ENCODE peak calls at places on chromosomes 2 and 18, in four cellular contexts. C is epithelial cell of proximal tubule, H is psoas muscle, E is heart left ventricle. V is an unnamed sample.

GRCh38 chr2:111032721-111033532 is 87.8 kb upstream of the BCL2L11 start:
- DNase-seq in C (peak), H (no peak), E (no peak), V (peak)

GRCh38 chr2:85846411-85846810 is 42.4 kb downstream of the ST3GAL5 start:
- DNase-seq in C (no peak), H (no peak), E (no peak), V (no peak)

GRCh38 chr2:241635756-241636155 is 1.2 kb downstream of the THAP4 start:
- DNase-seq in C (no peak), H (no peak), E (no peak), V (no peak)

GRCh38 chr2:45412754-45413379 is 198.2 kb downstream of the SRBD1 start:
- DNase-seq in C (no peak), H (no peak), E (no peak), V (no peak)

GRCh38 chr2:227703280-227703732 is 14.5 kb downstream of the SLC19A3 start:
- DNase-seq in C (peak), H (no peak), E (no peak), V (no peak)

GRCh38 chr2:202944403-202944802 is 32.3 kb downstream of the CARF start:
- DNase-seq in C (no peak), H (no peak), E (no peak), V (no peak)

GRCh38 chr2:11892041-11892440 is 145.6 kb downstream of the LPIN1 start:
- DNase-seq in C (no peak), H (no peak), E (no peak), V (no peak)

GRCh38 chr2:237258146-237258545 is 155.8 kb downstream of the COL6A3 start:
- DNase-seq in C (no peak), H (no peak), E (no peak), V (no peak)

GRCh38 chr18:54277899-54278298 is 8.6 kb downstream of the POLI start:
- DNase-seq in C (no peak), H (no peak), E (no peak), V (no peak)

GRCh38 chr18:45277870-45278269 is 337.4 kb upstream of the SLC14A2 start:
- DNase-seq in C (no peak), H (no peak), E (no peak), V (no peak)

GRCh38 chr2:226963528-226963927 is 127.7 kb downstream of the RHBDD1 start:
- DNase-seq in C (peak), H (no peak), E (no peak), V (no peak)

GRCh38 chr2:159066541-159067156 is 98.2 kb downstream of the TANC1 start:
- DNase-seq in C (no peak), H (no peak), E (no peak), V (no peak)

GRCh38 chr18:52339891-52340371 is at the start of gene DCC:
- DNase-seq in C (no peak), H (no peak), E (peak), V (no peak)

GRCh38 chr2:217360781-217361485 is 501.1 kb upstream of the TNP1 start:
- DNase-seq in C (no peak), H (peak), E (peak), V (peak)

GRCh38 chr18:78701753-78702409 is 277.7 kb upstream of the SALL3 start:
- DNase-seq in C (no peak), H (no peak), E (no peak), V (no peak)

GRCh38 chr18:6682437-6683111 is 46.9 kb upstream of the ARHGAP28 start:
- DNase-seq in C (no peak), H (no peak), E (peak), V (no peak)

GRCh38 chr2:153005051-153005450 is 286.6 kb downstream of the ARL6IP6 start:
- DNase-seq in C (no peak), H (no peak), E (no peak), V (no peak)

GRCh38 chr2:98012561-98012979 is 16.8 kb upstream of the TMEM131 start:
- DNase-seq in C (no peak), H (no peak), E (no peak), V (no peak)

GRCh38 chr2:66228128-66228547 is 206.8 kb upstream of the MEIS1 start:
- DNase-seq in C (no peak), H (peak), E (no peak), V (no peak)
- H3K4me3 ChIP-seq in C (no peak), H (no peak), E (no peak), V (no peak)

DNA sequence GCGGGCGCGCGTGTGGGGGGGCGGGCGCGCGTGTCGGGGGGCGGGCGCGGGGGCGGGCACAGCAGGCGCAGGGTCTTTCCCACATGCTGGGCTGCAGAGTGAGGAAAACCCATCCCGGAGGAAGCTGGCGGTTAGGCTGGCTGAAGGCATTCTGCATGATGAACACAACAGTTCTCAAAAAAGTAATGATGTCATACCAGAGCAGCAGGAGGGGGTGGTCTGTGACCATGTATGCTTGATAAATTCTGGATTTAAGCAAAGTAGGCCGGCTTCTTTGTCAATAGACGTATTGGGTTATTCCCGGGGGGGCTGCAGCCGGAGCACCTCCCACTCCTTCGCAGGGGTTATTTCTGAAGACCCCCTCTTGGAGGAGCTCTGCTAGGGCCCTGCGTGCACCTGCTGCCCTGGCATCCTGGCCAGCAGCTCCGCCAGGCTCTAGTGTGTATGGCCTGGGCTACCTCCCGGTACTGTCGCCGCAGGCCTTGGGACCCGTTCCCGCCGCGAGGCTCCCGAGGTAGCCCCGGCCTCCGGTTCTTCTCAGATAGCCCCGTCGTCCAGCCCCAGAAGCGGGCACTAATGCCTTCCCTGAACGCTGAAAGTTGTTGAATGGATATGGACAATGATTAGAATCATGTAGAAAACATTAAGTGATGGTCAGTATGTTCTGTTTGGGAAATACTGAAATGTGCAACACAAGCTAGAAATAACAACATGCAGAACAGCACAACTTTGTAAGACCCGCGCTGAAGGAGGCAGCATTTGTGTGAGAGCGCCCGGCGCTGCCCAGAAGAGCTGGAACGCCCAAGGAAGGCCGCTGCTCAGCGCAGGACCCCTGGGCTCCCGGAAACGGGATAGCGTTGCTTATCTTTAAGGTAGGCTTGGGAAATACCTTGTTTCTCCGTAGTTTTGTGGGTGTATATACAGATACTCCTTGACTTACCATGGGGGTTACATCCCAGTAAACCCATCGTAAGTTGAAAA is 101.4 kb upstream of the RAB6C start:
- DNase-seq in C (no peak), H (peak), E (no peak), V (peak)
- H3K4me3 ChIP-seq in C (peak), H (peak), E (peak), V (no peak)

GRCh38 chr2:65369980-65370379 is 62.4 kb downstream of the SPRED2 start:
- DNase-seq in C (no peak), H (no peak), E (no peak), V (no peak)
- H3K4me3 ChIP-seq in C (no peak), H (no peak), E (no peak), V (no peak)

DNA sequence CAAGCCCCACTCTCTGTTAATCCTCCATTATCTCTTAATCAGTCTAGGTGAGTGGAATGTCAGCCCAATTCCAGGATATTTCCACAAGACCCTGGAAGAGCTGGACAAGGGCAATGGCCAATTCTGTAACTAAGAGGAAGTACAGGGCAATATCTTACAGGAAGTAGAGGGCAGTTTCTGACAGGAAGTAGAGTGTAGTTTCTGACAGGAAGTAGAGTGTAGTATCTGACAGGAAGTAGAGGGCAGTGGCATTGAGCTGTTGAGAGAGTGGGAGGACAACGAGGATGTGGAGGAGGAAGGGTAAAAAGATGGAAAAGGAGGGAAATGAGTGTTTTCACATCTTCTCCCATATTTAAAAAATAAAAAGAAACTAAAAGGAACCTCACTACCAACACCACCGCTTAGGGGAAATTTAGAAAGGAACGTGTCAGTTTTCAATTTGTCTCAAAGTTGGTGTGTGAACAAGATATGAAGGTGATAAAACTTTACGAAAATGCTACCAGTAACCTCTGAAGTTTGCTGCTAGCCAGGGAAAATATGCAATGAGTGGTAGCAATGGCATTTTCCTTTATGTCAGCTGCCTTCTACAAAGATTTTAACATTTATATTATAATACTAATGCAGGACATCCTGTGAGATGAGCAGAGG is 430.9 kb upstream of the HNRNPA3 start:
- DNase-seq in C (no peak), H (no peak), E (no peak), V (no peak)
- H3K4me3 ChIP-seq in C (no peak), H (no peak), E (no peak), V (no peak)

DNA sequence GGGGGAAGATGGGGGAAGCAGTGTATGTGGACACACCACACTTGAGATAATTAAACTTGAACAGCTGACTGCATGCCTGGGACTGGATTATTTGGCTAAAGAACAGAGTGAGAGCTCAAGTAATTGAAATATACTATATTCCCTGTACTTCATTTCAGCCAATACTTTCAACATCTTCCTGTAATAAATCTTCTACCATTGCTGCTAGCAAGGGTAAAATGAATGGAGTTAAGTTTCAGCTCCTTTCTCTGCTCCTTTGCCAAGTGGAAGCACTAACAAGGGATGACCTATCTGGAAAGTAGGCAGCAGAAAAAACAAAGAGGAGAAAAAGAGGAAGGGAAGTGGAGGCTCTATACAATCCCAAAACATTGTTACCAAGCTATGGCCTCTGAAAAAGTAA is 50.9 kb downstream of the MMADHC start:
- DNase-seq in C (no peak), H (no peak), E (no peak), V (no peak)
- H3K4me3 ChIP-seq in C (no peak), H (no peak), E (no peak), V (no peak)

GRCh38 chr2:64863097-64863820 is 125.9 kb upstream of the SLC1A4 start:
- DNase-seq in C (no peak), H (no peak), E (no peak), V (no peak)

GRCh38 chr2:64866797-64867196 is 122.4 kb upstream of the SLC1A4 start:
- DNase-seq in C (no peak), H (no peak), E (no peak), V (no peak)

GRCh38 chr2:64865073-64865830 is 123.9 kb upstream of the SLC1A4 start:
- DNase-seq in C (no peak), H (peak), E (peak), V (peak)

GRCh38 chr2:64867253-64867996 is 121.8 kb upstream of the SLC1A4 start:
- DNase-seq in C (no peak), H (no peak), E (no peak), V (no peak)

GRCh38 chr2:64865831-64866146 is 123.4 kb upstream of the SLC1A4 start:
- DNase-seq in C (no peak), H (no peak), E (no peak), V (no peak)
- H3K4me3 ChIP-seq in C (peak), H (peak), E (no peak), V (no peak)

DNA sequence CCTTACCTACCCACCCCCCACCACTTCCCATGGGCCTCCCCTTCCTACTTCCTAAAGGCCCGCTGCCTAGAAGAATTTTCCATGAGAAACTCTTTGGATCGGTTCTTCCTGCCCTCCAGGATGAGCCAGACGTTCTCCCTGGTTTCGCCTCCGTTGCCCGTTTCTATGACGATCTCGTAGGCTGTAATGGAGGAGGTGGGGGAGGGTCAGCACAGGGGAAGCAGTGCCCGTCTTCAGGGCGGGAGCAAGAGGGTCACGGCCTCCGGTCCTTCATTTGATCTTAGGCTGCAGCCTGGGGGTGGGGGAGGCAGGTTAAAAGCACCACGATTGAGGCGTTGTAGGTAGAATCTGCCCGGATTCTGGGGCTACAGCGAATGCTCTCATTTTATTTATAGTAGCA is 172.0 kb downstream of the LOXHD1 start:
- DNase-seq in C (no peak), H (no peak), E (no peak), V (no peak)
- H3K4me3 ChIP-seq in C (no peak), H (no peak), E (no peak), V (no peak)

GRCh38 chr18:3323900-3324299 is 62.0 kb downstream of the MYL12B start:
- DNase-seq in C (no peak), H (no peak), E (no peak), V (no peak)
- H3K4me3 ChIP-seq in C (no peak), H (no peak), E (no peak), V (no peak)

DNA sequence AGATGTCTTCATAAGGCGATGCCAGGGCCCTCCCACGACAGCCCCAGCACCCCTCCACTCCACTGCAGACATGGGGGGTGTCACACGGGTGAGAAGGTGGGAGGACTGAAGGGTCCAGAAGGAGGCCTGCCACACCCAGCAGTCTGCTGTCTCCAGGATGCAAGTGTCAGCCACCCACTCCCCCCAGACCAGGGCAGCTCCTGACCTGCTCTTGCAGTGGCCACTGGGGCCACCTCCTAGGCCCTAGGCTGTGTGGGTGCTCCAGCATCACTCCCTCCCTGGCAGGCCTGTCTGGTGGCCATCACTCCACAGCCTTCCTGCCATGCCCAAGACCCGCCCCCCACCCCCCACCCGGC is 171.0 kb downstream of the CELF4 start:
- DNase-seq in C (no peak), H (no peak), E (no peak), V (no peak)
- H3K4me3 ChIP-seq in C (peak), H (peak), E (peak), V (no peak)

GRCh38 chr18:38038242-38038641 is 472.6 kb upstream of the CELF4 start:
- DNase-seq in C (no peak), H (no peak), E (no peak), V (no peak)

GRCh38 chr18:38047820-38048219 is 482.2 kb upstream of the CELF4 start:
- DNase-seq in C (no peak), H (no peak), E (no peak), V (no peak)

DNA sequence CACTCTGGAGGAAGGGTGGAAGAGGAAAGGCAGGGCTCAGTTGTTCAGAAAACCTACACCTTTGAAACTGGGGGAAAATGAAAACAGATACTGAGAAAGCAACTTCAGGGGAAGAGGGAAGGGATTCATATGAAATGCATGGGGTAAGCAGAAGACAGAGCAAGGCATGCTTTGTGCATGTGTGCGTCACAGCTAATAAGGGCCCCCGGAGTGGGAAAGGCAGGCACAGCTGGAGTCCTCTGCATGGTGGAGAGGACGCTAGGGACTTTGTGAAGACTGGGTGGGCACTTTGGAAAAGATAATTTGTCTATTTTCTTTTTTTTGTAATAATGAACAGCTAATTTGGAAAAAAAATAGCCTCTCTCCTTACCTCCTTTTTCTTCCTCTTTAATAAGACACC is 476.9 kb upstream of the CELF4 start:
- DNase-seq in C (no peak), H (no peak), E (no peak), V (no peak)
- H3K4me3 ChIP-seq in C (no peak), H (no peak), E (no peak), V (no peak)